ENCODE peak calls at places on chromosomes 7 and 10, in five cellular contexts. V is MCF 10A, Y is HFF-Myc, M is HL-60, B is AG10803. I is an unnamed sample.

GRCh38 chr10:126525326-126525725 is 137.0 kb upstream of the ADAM12 start:
- DNase-seq in V (no peak), M (no peak), B (no peak), Y (no peak), I (no peak)

GRCh38 chr10:118911361-118911760 is 118.2 kb upstream of the NANOS1 start:
- DNase-seq in V (no peak), B (peak), M (no peak), Y (no peak), I (no peak)

GRCh38 chr10:28558923-28559508 is 26.1 kb downstream of the WAC start:
- DNase-seq in M (no peak), Y (no peak), B (no peak), V (no peak), I (no peak)

GRCh38 chr10:71478966-71479365 is 82.2 kb downstream of the CDH23 start:
- DNase-seq in V (no peak), Y (no peak), M (no peak), B (no peak), I (no peak)

GRCh38 chr7:2719007-2719406 is 31.0 kb downstream of the AMZ1 start:
- DNase-seq in B (no peak), Y (no peak), M (no peak), V (peak), I (no peak)

GRCh38 chr10:110880012-110880411 is 8.3 kb downstream of the PDCD4 start:
- DNase-seq in V (no peak), M (no peak), Y (no peak), B (no peak), I (no peak)

GRCh38 chr7:56449762-56450161 is 333.5 kb upstream of the NUPR2 start:
- DNase-seq in V (no peak), M (no peak), B (no peak), Y (no peak), I (no peak)

GRCh38 chr7:51587600-51587999 is 271.0 kb upstream of the COBL start:
- DNase-seq in Y (no peak), B (no peak), V (no peak), M (no peak), I (no peak)

GRCh38 chr10:33371234-33371633 is 36.8 kb upstream of the NRP1 start:
- DNase-seq in Y (no peak), M (no peak), B (no peak), V (no peak), I (no peak)

GRCh38 chr10:42975005-42975493 is 101.8 kb upstream of the RET start:
- DNase-seq in M (peak), V (no peak), B (no peak), Y (no peak), I (no peak)

GRCh38 chr10:114087255-114087654 is 43.6 kb downstream of the ADRB1 start:
- DNase-seq in Y (no peak), B (no peak), V (no peak), M (no peak), I (no peak)

GRCh38 chr7:7897509-7897908 is 71.1 kb upstream of the GLCCI1 start:
- DNase-seq in V (no peak), Y (no peak), B (peak), M (no peak), I (no peak)

GRCh38 chr7:154183482-154183881 is 131.3 kb downstream of the DPP6 start:
- DNase-seq in V (no peak), M (no peak), B (no peak), Y (no peak), I (no peak)

GRCh38 chr7:24025094-24025493 is 258.9 kb upstream of the NPY start:
- DNase-seq in M (no peak), Y (no peak), B (peak), V (peak), I (peak)

GRCh38 chr7:92988051-92988450 is 129.7 kb downstream of the SAMD9 start:
- DNase-seq in M (no peak), V (peak), B (peak), Y (peak), I (no peak)

DNA sequence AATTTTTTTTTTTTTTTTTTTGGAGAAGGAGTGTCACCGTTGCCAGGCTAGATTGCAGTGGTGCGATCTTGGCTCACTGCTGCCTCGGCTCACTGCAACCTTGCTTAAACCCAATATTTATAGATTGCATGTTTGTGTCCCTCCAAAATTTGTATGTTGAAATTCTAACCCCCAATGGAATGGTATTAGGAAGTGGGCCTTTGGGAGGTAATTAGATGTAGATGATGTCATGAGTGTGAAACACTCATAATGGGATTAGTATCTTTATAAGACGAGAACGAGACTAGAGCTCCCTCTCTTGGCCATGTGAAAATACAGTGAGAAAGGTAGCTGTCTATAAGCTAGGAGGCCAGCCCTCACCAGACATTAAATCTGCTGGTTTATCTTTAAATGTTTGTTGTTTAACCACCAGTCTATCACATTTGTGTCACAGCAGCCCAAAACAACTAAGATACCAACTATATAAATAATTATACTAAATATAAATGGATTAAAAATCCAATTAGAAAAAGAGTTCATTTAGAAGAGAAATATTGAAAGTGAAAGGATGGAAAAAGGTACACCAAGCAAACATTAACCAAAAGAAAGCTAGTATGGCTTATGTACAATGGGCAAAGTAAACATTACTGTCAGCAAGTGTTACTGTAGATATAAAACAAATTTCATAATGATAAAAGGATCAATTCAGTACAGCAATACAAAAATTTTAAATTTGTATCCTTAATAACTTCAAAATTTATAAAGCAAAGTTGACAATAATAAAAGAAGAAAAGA is 9.3 kb downstream of the TCAF1 start:
- DNase-seq in V (peak), M (no peak), B (no peak), Y (no peak), I (no peak)
- TF ChIP-seq CTCF in V (no peak), M (peak), B (peak), Y (peak), I (peak)

GRCh38 chr10:123297175-123297574 is 143.0 kb downstream of the BUB3 start:
- DNase-seq in M (no peak), V (no peak), B (no peak), Y (no peak), I (no peak)

GRCh38 chr10:123303581-123303980 is 149.4 kb downstream of the BUB3 start:
- DNase-seq in B (no peak), V (no peak), Y (no peak), M (no peak), I (no peak)

GRCh38 chr10:123299598-123299997 is 145.4 kb downstream of the BUB3 start:
- DNase-seq in Y (no peak), V (no peak), B (no peak), M (no peak), I (no peak)

GRCh38 chr10:123298583-123298982 is 144.4 kb downstream of the BUB3 start:
- DNase-seq in B (no peak), Y (no peak), V (no peak), M (no peak), I (no peak)

GRCh38 chr10:123301077-123301875 is 147.1 kb downstream of the BUB3 start:
- DNase-seq in Y (no peak), B (no peak), V (peak), M (no peak), I (no peak)
- TF ChIP-seq CTCF in Y (no peak), B (no peak), V (no peak), M (no peak), I (no peak)

GRCh38 chr10:4498763-4499251 is 327.2 kb upstream of the AKR1E2 start:
- DNase-seq in Y (peak), M (no peak), V (peak), B (peak), I (peak)

GRCh38 chr10:4503076-4503475 is 322.9 kb upstream of the AKR1E2 start:
- DNase-seq in Y (no peak), M (no peak), B (peak), V (no peak), I (no peak)

GRCh38 chr10:4506087-4506486 is 319.9 kb upstream of the AKR1E2 start:
- DNase-seq in Y (no peak), V (no peak), B (no peak), M (no peak), I (no peak)

GRCh38 chr10:4504550-4504949 is 321.5 kb upstream of the AKR1E2 start:
- DNase-seq in B (no peak), M (no peak), V (no peak), Y (no peak), I (no peak)

DNA sequence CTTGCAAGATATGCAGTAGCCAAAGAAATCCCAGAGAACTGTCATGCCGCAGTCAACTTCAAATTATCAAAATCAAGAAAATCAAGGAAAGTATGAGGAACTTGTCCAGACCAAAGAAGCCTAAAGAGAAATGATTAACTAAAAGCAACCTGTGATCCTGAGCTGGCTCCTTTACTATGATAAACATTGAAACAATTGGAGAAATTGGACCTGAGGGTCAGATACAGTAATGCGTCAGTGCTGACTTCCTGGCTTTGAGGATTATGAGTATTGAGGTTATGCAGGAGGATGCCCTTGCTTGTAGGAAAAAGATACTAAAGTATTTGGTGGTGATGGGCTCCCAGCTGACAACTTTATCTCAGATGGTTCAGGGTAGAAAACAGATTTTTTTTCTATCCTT is 324.7 kb upstream of the AKR1E2 start:
- DNase-seq in V (no peak), Y (no peak), M (no peak), B (no peak), I (no peak)
- TF ChIP-seq CTCF in V (no peak), Y (no peak), M (no peak), B (no peak), I (no peak)

GRCh38 chr7:99733448-99733847 is 1.5 kb downstream of the CYP3A7 start:
- DNase-seq in B (peak), V (no peak), M (no peak), Y (no peak), I (no peak)
- TF ChIP-seq CTCF in B (peak), V (peak), M (peak), Y (peak), I (peak)

GRCh38 chr7:121126801-121127534 is 138.5 kb downstream of the CPED1 start:
- DNase-seq in Y (no peak), B (peak), M (no peak), V (peak), I (no peak)
- TF ChIP-seq CTCF in Y (no peak), B (peak), M (no peak), V (peak), I (no peak)

DNA sequence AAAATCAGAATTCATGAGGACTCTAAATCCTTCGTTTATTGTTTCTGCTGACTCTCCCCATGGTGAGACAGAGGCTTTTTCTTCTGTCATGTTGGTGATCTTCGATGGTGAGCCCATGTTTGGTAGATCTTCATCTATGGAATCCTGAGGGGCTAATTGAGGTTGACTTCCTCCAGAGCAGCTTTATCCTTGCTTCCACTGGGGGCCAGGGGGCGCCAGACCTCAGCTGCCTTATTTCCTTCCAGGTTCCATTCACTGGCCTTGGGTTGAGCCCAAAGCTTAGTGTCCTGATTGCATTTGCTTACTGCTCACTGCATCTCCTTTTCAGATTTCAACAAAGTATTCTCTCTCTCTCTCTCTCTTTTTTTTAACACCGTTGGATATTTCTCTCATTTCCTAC is 80.7 kb downstream of the GCC1 start:
- DNase-seq in Y (no peak), M (no peak), V (peak), B (peak), I (no peak)
- TF ChIP-seq CTCF in Y (peak), M (no peak), V (no peak), B (peak), I (peak)

DNA sequence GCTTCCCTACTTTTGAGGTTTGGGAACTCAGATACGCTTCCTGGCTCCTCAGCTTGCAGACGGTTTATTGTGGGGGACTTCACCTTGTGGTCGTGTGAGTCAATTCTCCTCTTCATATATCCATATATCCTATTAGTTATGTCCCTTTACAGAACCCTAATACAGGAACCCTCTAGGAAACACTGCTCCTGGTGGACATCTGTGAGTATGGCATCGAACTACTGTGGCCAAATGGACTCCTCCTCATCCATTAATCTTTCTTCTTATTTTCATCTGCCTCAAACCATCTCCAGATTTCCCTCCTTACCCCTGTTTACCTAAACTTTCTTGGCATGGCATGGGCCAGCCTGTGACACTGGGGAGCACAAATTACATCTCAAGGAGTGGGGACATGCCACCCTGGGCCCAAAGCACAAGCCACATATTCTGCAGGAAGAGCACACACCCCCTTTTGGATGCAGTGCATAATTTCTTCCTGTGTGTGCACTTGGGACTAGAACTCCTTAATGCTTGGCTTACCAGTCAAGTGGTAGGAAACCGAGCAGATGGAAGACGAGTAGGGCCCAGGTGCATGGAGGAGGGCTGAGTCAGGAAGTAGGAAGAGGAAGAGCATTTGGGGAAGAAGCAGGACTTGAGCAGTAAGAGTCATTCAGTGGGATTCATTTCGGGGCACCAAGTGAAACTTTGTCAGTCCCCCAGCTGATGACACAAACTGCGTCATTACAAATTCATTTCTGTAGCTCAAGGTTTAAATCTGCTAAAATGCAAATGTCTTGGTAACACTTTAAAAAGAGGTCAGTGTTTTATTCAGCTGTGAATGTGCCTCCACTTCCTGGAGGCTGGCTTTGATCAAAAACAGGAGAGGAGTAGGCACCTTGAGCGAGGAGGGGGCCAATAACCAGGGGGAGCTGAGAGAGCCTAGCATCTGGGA is 80.8 kb upstream of the PLXNA4 start:
- DNase-seq in B (no peak), M (no peak), Y (no peak), V (peak), I (no peak)
- TF ChIP-seq CTCF in B (peak), M (peak), Y (peak), V (peak), I (peak)

DNA sequence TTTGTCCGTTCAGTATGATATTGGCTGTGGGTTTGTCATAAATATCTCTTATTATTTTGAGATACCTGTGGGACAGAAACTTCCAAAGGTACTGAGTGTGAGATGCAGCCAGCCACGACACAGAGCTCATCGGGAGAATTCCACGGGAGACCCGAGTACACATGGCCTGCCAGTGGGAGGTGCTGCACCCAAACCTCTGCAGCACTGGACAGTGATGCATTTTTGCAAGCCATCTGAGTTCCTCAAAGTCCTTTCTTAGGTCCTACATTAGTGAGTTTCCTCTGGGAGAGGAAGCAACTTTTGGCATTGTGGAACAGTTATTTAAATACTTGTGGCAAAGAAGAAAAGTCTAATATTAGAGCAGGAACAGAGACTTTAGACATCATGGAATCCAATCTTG is 77.5 kb downstream of the ARID5B start:
- DNase-seq in B (no peak), V (no peak), M (no peak), Y (no peak), I (no peak)
- TF ChIP-seq CTCF in B (no peak), V (no peak), M (no peak), Y (no peak), I (no peak)

GRCh38 chr10:106789623-106790022 is 374.9 kb downstream of the SORCS1 start:
- DNase-seq in Y (no peak), B (no peak), M (no peak), V (no peak), I (no peak)

GRCh38 chr10:106795619-106796018 is 368.9 kb downstream of the SORCS1 start:
- DNase-seq in M (no peak), Y (no peak), V (peak), B (no peak), I (no peak)
- TF ChIP-seq CTCF in M (peak), Y (no peak), V (peak), B (no peak), I (no peak)

I was measured in AG04449.